ENCODE peak calls at places on chromosomes 11 and 22, in five cellular contexts. X is A549, M is right lobe of liver, G is heart left ventricle, D is endothelial cell of umbilical vein. F is an unnamed sample.

GRCh38 chr11:123616505-123617198 is 37.8 kb downstream of the SCN3B start:
- DNase-seq in X (no peak), M (no peak), G (peak; percentile 88), D (no peak), F (no peak)

GRCh38 chr11:129637473-129637872 is 178.2 kb upstream of the TMEM45B start:
- DNase-seq in X (no peak), M (no peak), G (no peak), D (no peak), F (no peak)

GRCh38 chr11:79045811-79046304 is 395.0 kb downstream of the TENM4 start:
- DNase-seq in X (no peak), M (peak; percentile 33), G (no peak), D (no peak), F (no peak)

GRCh38 chr22:19406846-19407245 is 24.7 kb downstream of the HIRA start:
- DNase-seq in X (no peak), M (no peak), G (no peak), D (no peak), F (no peak)

GRCh38 chr22:44287121-44287693 is 25.5 kb downstream of the SHISAL1 start:
- DNase-seq in X (no peak), M (no peak), G (no peak), D (no peak), F (no peak)

GRCh38 chr11:113778111-113778910 is 1.3 kb upstream of the CLDN25 start:
- DNase-seq in X (no peak), M (peak; percentile 61), G (peak; percentile 38), D (peak; percentile 65), F (peak; percentile 37)

GRCh38 chr11:115420524-115420923 is 83.7 kb downstream of the CADM1 start:
- DNase-seq in X (no peak), M (no peak), G (no peak), D (no peak), F (no peak)

GRCh38 chr11:18650859-18651557 is 16.9 kb upstream of the SPTY2D1 start:
- DNase-seq in X (no peak), M (no peak), G (peak; percentile 37), D (peak; percentile 58), F (peak; percentile 26)

GRCh38 chr11:117669062-117669461 is 128.0 kb downstream of the DSCAML1 start:
- DNase-seq in X (no peak), M (no peak), G (no peak), D (no peak), F (no peak)

GRCh38 chr22:24156146-24156914 is 25.0 kb upstream of the SUSD2 start:
- DNase-seq in X (no peak), M (peak; percentile 58), G (no peak), D (peak; percentile 55), F (peak; percentile 33)

GRCh38 chr11:121983901-121984300 is 132.1 kb downstream of the BLID start:
- DNase-seq in X (no peak), M (no peak), G (no peak), D (no peak), F (no peak)

GRCh38 chr22:45127866-45128265 is 35.9 kb upstream of the NUP50 start:
- DNase-seq in X (no peak), M (no peak), G (no peak), D (no peak), F (peak; percentile 15)

GRCh38 chr11:108914211-108914610 is 249.3 kb downstream of the DDX10 start:
- DNase-seq in X (no peak), M (no peak), G (no peak), D (no peak), F (no peak)

GRCh38 chr22:26416670-26417270 is 12.3 kb upstream of the ASPHD2 start:
- DNase-seq in X (no peak), M (no peak), G (no peak), D (no peak), F (peak; percentile 52)

GRCh38 chr22:44337658-44338004 is 24.9 kb upstream of the SHISAL1 start:
- DNase-seq in X (peak; percentile 38), M (no peak), G (peak; percentile 51), D (no peak), F (peak; percentile 75)

GRCh38 chr22:44171486-44172076 is 9.1 kb upstream of the PARVG start:
- DNase-seq in X (no peak), M (no peak), G (no peak), D (no peak), F (no peak)

GRCh38 chr11:80843266-80843974 is 1402.6 kb upstream of the TENM4 start:
- DNase-seq in X (no peak), M (no peak), G (no peak), D (no peak), F (no peak)

GRCh38 chr11:36300651-36301050 is 4.6 kb downstream of the PRR5L start:
- DNase-seq in X (no peak), M (peak; percentile 68), G (peak; percentile 80), D (peak; percentile 25), F (no peak)

GRCh38 chr22:49106136-49106930 is 721.3 kb downstream of the BRD1 start:
- DNase-seq in X (no peak), M (no peak), G (no peak), D (no peak), F (no peak)

GRCh38 chr11:10931761-10932700 is 74.2 kb upstream of the ZBED5 start:
- DNase-seq in X (no peak), M (no peak), G (no peak), D (no peak), F (peak; percentile 65)

GRCh38 chr11:105148241-105148640 is 8.7 kb upstream of the CARD18 start:
- DNase-seq in X (no peak), M (no peak), G (no peak), D (no peak), F (no peak)

GRCh38 chr11:16605971-16606783 is 132.3 kb upstream of the C11orf58 start:
- DNase-seq in X (peak; percentile 79), M (peak; percentile 86), G (peak; percentile 90), D (peak; percentile 91), F (peak; percentile 83)

GRCh38 chr11:16609769-16610168 is 128.7 kb upstream of the C11orf58 start:
- DNase-seq in X (no peak), M (no peak), G (no peak), D (no peak), F (no peak)

GRCh38 chr11:16610213-16610737 is 128.2 kb upstream of the C11orf58 start:
- DNase-seq in X (no peak), M (no peak), G (peak; percentile 12), D (no peak), F (no peak)

GRCh38 chr11:16606784-16607674 is 131.4 kb upstream of the C11orf58 start:
- DNase-seq in X (no peak), M (peak; percentile 45), G (peak; percentile 76), D (no peak), F (no peak)

DNA sequence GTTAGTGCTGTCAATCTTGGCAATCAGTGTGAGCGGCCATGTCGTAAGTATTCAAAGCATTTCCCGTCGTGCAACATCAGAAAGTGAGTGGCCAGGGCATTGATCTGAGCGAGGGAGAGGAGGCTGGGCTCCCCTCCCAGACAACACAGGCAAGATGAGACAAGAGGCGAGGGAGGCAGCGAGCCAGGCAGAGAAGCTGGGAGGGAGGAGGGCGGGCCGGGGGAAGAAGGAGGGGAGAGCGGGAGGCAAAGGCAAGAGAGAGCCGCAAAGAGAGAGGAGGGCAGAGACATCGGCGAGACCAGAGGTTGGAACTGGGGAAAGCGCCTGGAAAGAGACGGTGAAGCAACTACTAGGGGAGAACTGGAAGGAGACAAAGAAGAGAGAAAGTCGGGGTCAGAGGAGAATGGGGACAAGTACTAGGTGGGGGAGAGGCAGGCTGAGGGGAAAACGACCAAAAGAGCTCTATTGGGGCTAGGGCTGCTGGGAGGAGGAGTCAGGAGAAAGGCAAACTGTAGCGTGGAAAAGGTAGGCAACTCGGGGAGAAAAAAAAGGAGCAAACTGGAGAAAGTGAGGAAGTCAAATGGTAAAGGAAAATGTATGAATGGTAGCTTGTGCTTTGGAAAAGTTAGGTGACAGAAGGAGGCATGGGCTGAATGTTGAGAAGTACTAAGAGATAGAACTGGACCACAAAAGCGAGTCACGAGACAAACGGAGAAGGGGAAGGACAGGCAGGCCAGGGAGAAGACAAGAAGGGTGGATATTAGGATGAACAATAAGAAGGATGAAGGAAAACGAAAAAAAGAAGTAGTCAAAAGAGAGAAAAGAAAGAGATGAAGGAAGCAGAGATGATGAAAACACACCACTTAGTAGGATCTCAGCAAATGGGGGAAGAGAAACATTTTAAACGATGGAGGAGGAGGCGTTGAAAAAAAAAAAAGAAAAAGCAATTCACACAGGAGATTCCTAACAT is 130.5 kb upstream of the C11orf58 start:
- DNase-seq in X (no peak), M (peak; percentile 55), G (peak; percentile 92), D (peak; percentile 21), F (no peak)
- TF ChIP-seq POLR2A in X (no peak), M (no peak), G (no peak), D (no peak), F (no peak)

GRCh38 chr22:20853236-20853660 is 5.4 kb downstream of the PI4KA start:
- DNase-seq in X (no peak), M (no peak), G (no peak), D (no peak), F (no peak)
- TF ChIP-seq POLR2A in X (no peak), M (no peak), G (no peak), D (no peak), F (no peak)

GRCh38 chr11:72042059-72042425 is 38.3 kb downstream of the NUMA1 start:
- DNase-seq in X (no peak), M (no peak), G (no peak), D (no peak), F (no peak)

GRCh38 chr11:72039108-72039850 is 40.6 kb downstream of the IL18BP start:
- DNase-seq in X (no peak), M (no peak), G (peak; percentile 38), D (peak; percentile 17), F (no peak)

GRCh38 chr11:72040497-72041363 is 39.6 kb downstream of the NUMA1 start:
- DNase-seq in X (peak; percentile 90), M (peak; percentile 93), G (peak; percentile 98), D (peak; percentile 96), F (peak; percentile 63)

GRCh38 chr11:72038491-72038890 is 39.8 kb downstream of the IL18BP start:
- DNase-seq in X (no peak), M (no peak), G (peak; percentile 73), D (no peak), F (no peak)

GRCh38 chr11:72041364-72042058 is 38.8 kb downstream of the NUMA1 start:
- DNase-seq in X (peak; percentile 57), M (peak; percentile 66), G (peak; percentile 90), D (peak; percentile 87), F (peak; percentile 55)
- TF ChIP-seq POLR2A in X (peak; percentile 40), M (peak; percentile 36), G (no peak), D (peak; percentile 83), F (peak; percentile 43)

DNA sequence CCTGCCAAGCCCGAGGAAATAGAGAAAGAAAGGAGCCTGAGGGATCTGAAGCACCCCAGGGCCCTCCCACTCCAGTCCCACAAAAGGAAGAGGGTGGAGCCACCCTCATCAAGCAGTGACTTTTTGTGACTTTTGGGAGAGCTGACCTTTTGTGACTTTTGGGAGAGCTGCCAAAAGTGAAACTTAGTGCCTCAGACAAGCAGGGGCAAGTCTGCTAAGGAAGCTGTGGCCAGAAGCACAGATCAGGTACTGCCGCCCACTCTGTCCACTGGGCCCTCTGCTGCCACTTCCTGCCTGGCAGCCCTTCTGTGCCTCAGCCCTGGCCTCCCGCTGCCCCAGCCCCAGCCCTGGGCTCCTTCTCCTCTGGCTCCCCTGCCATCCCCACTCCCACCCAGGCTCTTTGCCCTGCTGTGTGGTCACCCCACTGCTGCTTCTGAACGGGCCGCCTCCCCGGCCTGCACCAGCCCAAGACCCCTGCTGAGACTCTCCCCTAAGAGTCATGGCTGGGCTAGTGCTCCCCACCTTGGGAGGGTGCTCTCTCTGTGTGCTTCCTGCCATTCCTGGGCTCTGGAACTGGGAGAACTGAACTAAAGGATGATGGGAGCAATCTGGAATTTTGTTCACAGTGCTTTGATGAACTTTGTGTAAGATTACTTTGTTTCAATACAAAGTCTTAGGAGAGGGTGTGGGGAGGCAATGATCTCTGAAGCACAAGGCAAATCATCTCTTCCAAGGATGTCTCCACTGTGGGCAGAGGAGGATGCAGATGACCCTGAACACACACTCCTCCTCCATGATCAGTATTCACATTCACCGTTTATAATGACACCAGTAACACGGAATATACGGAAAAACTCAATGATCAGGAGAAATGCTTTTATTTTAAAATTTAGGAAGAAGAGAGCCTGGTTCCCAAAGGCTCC is at the start of gene APOBEC3H:
- DNase-seq in X (no peak), M (no peak), G (peak; percentile 41), D (no peak), F (no peak)
- TF ChIP-seq POLR2A in X (no peak), M (no peak), G (no peak), D (no peak), F (no peak)